ENCODE peak calls at places on chromosomes 1 and 21, in five cellular contexts. L, H, B, V and E are unnamed samples.

GRCh38 chr21:44892095-44892494 is 18.6 kb upstream of the PTTG1IP start:
- DNase-seq in L (no peak), H (peak; percentile 25), B (no peak), V (no peak), E (no peak)

GRCh38 chr1:23701310-23701709 is 9.7 kb downstream of the RPL11 start:
- DNase-seq in L (no peak), H (no peak), B (no peak), V (no peak), E (no peak)

GRCh38 chr1:59511476-59512465 is 214.9 kb downstream of the FGGY start:
- DNase-seq in L (no peak), H (no peak), B (no peak), V (no peak), E (no peak)

GRCh38 chr21:45555557-45556301 is 13.5 kb upstream of the SLC19A1 start:
- DNase-seq in L (peak; percentile 87), H (peak; percentile 74), B (peak; percentile 87), V (peak; percentile 78), E (peak; percentile 73)

GRCh38 chr1:905811-906531 is 17.8 kb upstream of the SAMD11 start:
- DNase-seq in L (peak; percentile 52), H (peak; percentile 26), B (no peak), V (peak; percentile 15), E (peak; percentile 16)

GRCh38 chr1:147628441-147628840 is 41.9 kb downstream of the ACP6 start:
- DNase-seq in L (no peak), H (no peak), B (no peak), V (no peak), E (no peak)

GRCh38 chr1:201754353-201754752 is 74.6 kb upstream of the IPO9 start:
- DNase-seq in L (no peak), H (no peak), B (no peak), V (no peak), E (no peak)

GRCh38 chr1:101311146-101311892 is 74.5 kb downstream of the S1PR1 start:
- DNase-seq in L (no peak), H (no peak), B (no peak), V (no peak), E (no peak)

GRCh38 chr1:245258271-245258920 is 103.6 kb downstream of the KIF26B start:
- DNase-seq in L (no peak), H (no peak), B (peak; percentile 52), V (no peak), E (no peak)

GRCh38 chr1:177355575-177355974 is 184.8 kb downstream of the BRINP2 start:
- DNase-seq in L (no peak), H (no peak), B (no peak), V (peak; percentile 34), E (no peak)

GRCh38 chr1:71717186-71717585 is 565.2 kb downstream of the NEGR1 start:
- DNase-seq in L (no peak), H (no peak), B (no peak), V (no peak), E (no peak)

GRCh38 chr1:33349081-33349759 is 28.3 kb upstream of the A3GALT2 start:
- DNase-seq in L (peak; percentile 82), H (no peak), B (peak; percentile 71), V (peak; percentile 67), E (peak; percentile 60)

GRCh38 chr21:44375686-44376320 is 22.4 kb downstream of the TRPM2 start:
- DNase-seq in L (peak; percentile 45), H (no peak), B (no peak), V (peak; percentile 7), E (no peak)

GRCh38 chr1:28867850-28868249 is 46.5 kb upstream of the EPB41 start:
- DNase-seq in L (no peak), H (no peak), B (no peak), V (no peak), E (no peak)
- H3K27me3 ChIP-seq in L (no peaks in the 10 kb centered on the region), H (no peaks in the 10 kb centered on the region), B (no peaks in the 10 kb centered on the region), V (no peaks in the 10 kb centered on the region), E (peaks cover 82% of the 10 kb centered on the region)

DNA sequence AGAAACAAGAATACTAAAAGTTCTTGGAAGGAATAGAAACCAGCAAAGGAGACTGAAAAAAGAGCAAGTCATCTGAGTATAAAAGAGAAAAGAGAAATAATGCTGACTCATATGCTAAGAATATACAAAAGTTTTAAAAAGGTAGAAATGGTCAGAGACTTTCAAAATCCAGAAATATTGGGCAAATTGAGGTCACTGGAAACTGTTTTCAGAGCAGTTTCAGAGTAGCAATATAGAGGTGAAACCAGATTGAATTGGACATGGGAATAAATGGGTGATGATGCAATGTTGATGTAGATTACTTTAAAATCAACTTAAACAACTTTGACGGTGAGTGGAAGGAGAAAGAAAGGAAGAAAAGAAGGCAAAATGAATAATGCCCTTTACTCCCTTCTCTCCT is 1.8 kb upstream of the RPS6KC1 start:
- DNase-seq in L (no peak), H (no peak), B (no peak), V (no peak), E (no peak)
- H3K4me1 ChIP-seq in L (peaks cover 15% of the 10 kb centered on the region), H (peaks cover 6% of the 10 kb centered on the region), B (peaks cover 13% of the 10 kb centered on the region), V (peaks cover 3% of the 10 kb centered on the region), E (peaks cover 35% of the 10 kb centered on the region)

GRCh38 chr1:222970711-222971110 is 155.9 kb downstream of the DISP1 start:
- DNase-seq in L (no peak), H (no peak), B (no peak), V (no peak), E (no peak)

GRCh38 chr1:222974496-222974895 is 159.7 kb downstream of the DISP1 start:
- DNase-seq in L (no peak), H (no peak), B (no peak), V (no peak), E (no peak)

GRCh38 chr1:222973561-222973960 is 158.7 kb downstream of the DISP1 start:
- DNase-seq in L (no peak), H (no peak), B (no peak), V (no peak), E (no peak)

GRCh38 chr1:222975472-222976122 is 160.8 kb downstream of the DISP1 start:
- DNase-seq in L (no peak), H (no peak), B (no peak), V (peak; percentile 69), E (no peak)

DNA sequence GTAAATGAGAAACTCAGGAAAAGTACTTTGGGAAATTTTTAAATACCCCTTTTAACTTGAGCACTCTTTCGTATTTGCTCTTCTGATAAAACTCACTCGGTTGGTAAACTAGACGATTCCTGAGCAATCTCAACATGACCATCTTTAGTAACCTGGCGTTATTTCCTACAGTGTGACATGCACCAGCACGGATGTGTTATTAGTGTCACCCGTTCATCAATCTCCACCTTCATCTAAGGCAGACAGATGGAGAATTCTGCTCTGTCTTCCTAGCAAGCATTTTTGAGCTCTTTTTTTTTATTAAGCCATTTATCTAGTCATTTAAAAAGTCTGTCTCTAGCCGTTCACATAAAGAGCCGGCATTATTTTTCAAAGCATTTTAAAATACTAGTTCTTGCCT is 155.2 kb downstream of the DISP1 start:
- DNase-seq in L (no peak), H (no peak), B (no peak), V (no peak), E (no peak)
- H3K27ac ChIP-seq in L (no peak overlapping the region), H (no peak overlapping the region), B (no peak overlapping the region), V (peak overlapping the region; percentile 33), E (no peak overlapping the region)

GRCh38 chr1:212607924-212608208 is 695 bp upstream of the ATF3 start:
- DNase-seq in L (no peak), H (no peak), B (no peak), V (no peak), E (no peak)
- H3K27me3 ChIP-seq in L (peaks cover 13% of the 10 kb centered on the region), H (no peaks in the 10 kb centered on the region), B (no peaks in the 10 kb centered on the region), V (no peaks in the 10 kb centered on the region), E (peaks cover 23% of the 10 kb centered on the region)

GRCh38 chr1:161824618-161825017 is 58.5 kb downstream of the ATF6 start:
- DNase-seq in L (no peak), H (no peak), B (no peak), V (no peak), E (no peak)
- H3K4me1 ChIP-seq in L (peaks cover 10% of the 10 kb centered on the region), H (no peaks in the 10 kb centered on the region), B (no peaks in the 10 kb centered on the region), V (no peaks in the 10 kb centered on the region), E (peaks cover 13% of the 10 kb centered on the region)

GRCh38 chr1:43108080-43108479 is 64.0 kb downstream of the EBNA1BP2 start:
- DNase-seq in L (no peak), H (no peak), B (no peak), V (no peak), E (no peak)

GRCh38 chr1:43104027-43104763 is 67.9 kb downstream of the EBNA1BP2 start:
- DNase-seq in L (no peak), H (no peak), B (no peak), V (no peak), E (no peak)

DNA sequence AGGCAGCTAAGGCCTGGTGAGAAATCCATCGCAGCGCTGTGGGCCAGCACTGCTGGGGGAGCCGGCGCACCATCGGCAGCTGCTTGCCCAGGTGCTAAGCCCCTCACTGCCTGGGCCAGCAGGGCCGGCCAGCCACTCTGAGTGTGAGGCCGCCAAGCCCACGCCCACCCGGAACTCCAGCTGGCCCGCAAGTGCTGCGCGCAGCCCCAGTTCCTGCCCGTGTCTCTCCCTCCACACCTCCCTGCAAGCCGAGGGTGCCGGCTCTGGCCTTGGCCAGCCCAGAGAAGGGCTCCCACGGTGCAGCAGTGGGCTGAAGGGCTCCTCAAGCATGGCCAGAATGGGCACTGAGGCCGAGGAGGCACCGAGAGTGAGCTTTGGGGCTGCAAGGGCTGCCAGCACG is 64.4 kb downstream of the EBNA1BP2 start:
- DNase-seq in L (no peak), H (no peak), B (no peak), V (no peak), E (no peak)
- H3K27ac ChIP-seq in L (no peak overlapping the region), H (no peak overlapping the region), B (no peak overlapping the region), V (no peak overlapping the region), E (no peak overlapping the region)

GRCh38 chr1:224623743-224624333 is 7.7 kb downstream of the CNIH3 start:
- DNase-seq in L (no peak), H (no peak), B (no peak), V (no peak), E (no peak)
- H3K27me3 ChIP-seq in L (peaks cover 5% of the 10 kb centered on the region), H (no peaks in the 10 kb centered on the region), B (no peaks in the 10 kb centered on the region), V (no peaks in the 10 kb centered on the region), E (peaks cover 74% of the 10 kb centered on the region)

DNA sequence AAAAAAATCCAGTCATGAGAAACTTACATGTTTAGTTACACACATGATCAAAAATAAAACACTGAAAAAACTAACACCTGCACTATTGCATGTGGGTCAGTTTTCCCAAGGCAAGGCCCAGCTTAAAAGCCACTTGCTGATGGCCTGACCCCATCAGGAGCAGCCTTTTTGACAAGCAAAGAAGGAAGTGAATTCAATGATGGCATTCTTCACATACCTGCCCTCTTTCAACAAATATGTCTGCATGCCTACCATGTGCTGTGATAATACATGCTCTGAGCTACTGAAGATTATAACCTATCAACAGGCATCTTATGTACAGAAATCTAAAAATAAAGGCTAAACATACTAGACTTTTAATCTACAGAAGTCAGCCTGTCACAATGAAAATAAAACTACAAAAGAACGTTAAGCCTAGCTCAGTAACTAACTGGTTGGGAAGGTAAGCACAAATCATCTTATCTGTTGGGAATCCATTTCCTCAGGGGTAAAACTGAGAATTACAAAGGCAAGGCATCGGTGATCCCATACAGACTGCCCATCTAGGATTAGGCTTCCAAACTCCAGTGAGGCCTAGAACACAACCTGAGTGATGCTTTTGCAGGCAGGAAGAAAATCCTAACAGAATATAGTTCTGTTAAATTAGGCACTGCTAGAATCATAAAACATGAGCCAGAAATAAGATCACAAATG is 14.5 kb downstream of the SORT1 start:
- DNase-seq in L (no peak), H (no peak), B (no peak), V (no peak), E (no peak)
- H3K4me1 ChIP-seq in L (peaks cover 88% of the 10 kb centered on the region), H (peaks cover 18% of the 10 kb centered on the region), B (no peaks in the 10 kb centered on the region), V (peaks cover 18% of the 10 kb centered on the region), E (peaks cover 91% of the 10 kb centered on the region)

GRCh38 chr1:17570228-17570627 is 30.7 kb downstream of the ARHGEF10L start:
- DNase-seq in L (no peak), H (no peak), B (no peak), V (no peak), E (no peak)
- H3K27ac ChIP-seq in L (peak overlapping the region; percentile 71), H (peak overlapping the region; percentile 95), B (peak overlapping the region; percentile 64), V (peak overlapping the region; percentile 84), E (peak overlapping the region; percentile 96)